ENCODE peak calls at places on chromosomes 11 and 22, in five cellular contexts. Z is tibial nerve; M is endothelial cell; U is stimulated activated naive CD8-positive, alpha-beta T cell treated with anti-CD3 and anti-CD28 coated beads, Interleukin-15, amount 100 ng/mL, for 72 hours; N is stimulated activated CD4-positive, alpha-beta T cell treated with anti-CD3 and anti-CD28 coated beads, Interleukin-1b, Interleukin-23, amount 100 ng/mL, for 24 hours. A is an unnamed sample.

GRCh38 chr11:61067782-61068181 is 34.5 kb upstream of the CD5 start:
- DNase-seq in M (no peak), N (no peak), Z (no peak), U (peak; percentile 6), A (no peak)

GRCh38 chr11:12291313-12291712 is 86.1 kb upstream of the PARVA start:
- DNase-seq in Z (no peak), M (no peak), U (no peak), N (no peak), A (no peak)

GRCh38 chr11:556857-557256 is 3.7 kb downstream of the LMNTD2 start:
- DNase-seq in U (no peak), N (no peak), M (no peak), Z (no peak), A (no peak)

GRCh38 chr11:66068923-66069714 is 953 bp upstream of the PACS1 start:
- DNase-seq in Z (no peak), M (no peak), N (no peak), U (peak; percentile 62), A (peak; percentile 78)

GRCh38 chr11:44799036-44799435 is 72.3 kb downstream of the TSPAN18 start:
- DNase-seq in U (no peak), Z (no peak), M (no peak), N (no peak), A (no peak)

GRCh38 chr22:28505416-28506156 is 174.1 kb downstream of the TTC28 start:
- DNase-seq in Z (no peak), N (no peak), M (no peak), U (no peak), A (no peak)

GRCh38 chr11:76744186-76745058 is 38.7 kb upstream of the TSKU start:
- DNase-seq in Z (no peak), M (no peak), U (no peak), N (no peak), A (no peak)

GRCh38 chr11:1231396-1232327 is 8.8 kb downstream of the MUC5B start:
- DNase-seq in U (no peak), Z (no peak), M (peak; percentile 3), N (no peak), A (no peak)

GRCh38 chr22:30279389-30279788 is 9.9 kb downstream of the CASTOR1 start:
- DNase-seq in M (no peak), U (no peak), N (no peak), Z (no peak), A (no peak)

GRCh38 chr22:39943941-39944624 is 16.1 kb upstream of the TMA7B start:
- DNase-seq in N (no peak), U (no peak), Z (no peak), M (no peak), A (no peak)

GRCh38 chr11:64101461-64101860 is 64.5 kb downstream of the MACROD1 start:
- DNase-seq in Z (no peak), M (no peak), U (no peak), N (no peak), A (no peak)

GRCh38 chr22:43516996-43517635 is 105.3 kb downstream of the MPPED1 start:
- DNase-seq in M (no peak), N (no peak), U (no peak), Z (no peak), A (no peak)

GRCh38 chr11:47269829-47270305 is at the start of gene MADD:
- DNase-seq in Z (peak; percentile 63), N (peak; percentile 88), M (peak; percentile 77), U (peak; percentile 90), A (peak; percentile 85)

GRCh38 chr22:17918840-17919239 is 105.5 kb downstream of the MICAL3 start:
- DNase-seq in U (no peak), Z (no peak), M (no peak), N (no peak), A (peak; percentile 54)